ENCODE peak calls at places on chromosomes 12 and 14, in ten cellular contexts. Q, L, C, O, U, X, K, I, B and F are unnamed samples.

GRCh38 chr12:51246254-51246853 is 7.7 kb downstream of the DAZAP2 start:
- DNase-seq in O (no peak), I (no peak), Q (no peak), L (no peak), K (peak), X (no peak), C (no peak), U (no peak), B (no peak), F (no peak)

GRCh38 chr12:56900583-56900982 is 33.6 kb downstream of the SDR9C7 start:
- DNase-seq in O (no peak), X (no peak), C (no peak), B (no peak), I (no peak), K (no peak), L (no peak), Q (peak), U (no peak), F (no peak)

GRCh38 chr14:58131386-58131785 is 20.6 kb downstream of the ARMH4 start:
- DNase-seq in I (no peak), L (no peak), O (peak), U (no peak), K (peak), C (no peak), X (no peak), Q (no peak), B (no peak), F (no peak)

GRCh38 chr12:106747973-106748436 is 26.5 kb upstream of the RIC8B start:
- DNase-seq in X (peak), K (no peak), I (no peak), C (no peak), L (no peak), Q (no peak), O (no peak), B (peak), U (no peak), F (no peak)

GRCh38 chr12:95385646-95386045 is 88.3 kb upstream of the METAP2 start:
- DNase-seq in L (no peak), I (no peak), X (no peak), Q (no peak), K (no peak), C (no peak), B (no peak), O (no peak), U (no peak), F (no peak)

GRCh38 chr12:117857632-117858274 is 111.0 kb downstream of the KSR2 start:
- DNase-seq in K (peak), B (peak), U (peak), O (peak), Q (peak), L (peak), I (peak), X (peak), C (no peak), F (peak)

GRCh38 chr12:100827901-100828520 is 33.4 kb downstream of the ANO4 start:
- DNase-seq in O (peak), Q (peak), C (no peak), X (no peak), L (peak), I (no peak), B (no peak), U (peak), K (peak), F (no peak)

GRCh38 chr12:62291888-62292760 is 31.9 kb downstream of the USP15 start:
- DNase-seq in L (no peak), X (no peak), U (no peak), Q (no peak), K (no peak), I (no peak), C (no peak), B (peak), O (no peak), F (no peak)

GRCh38 chr12:50271724-50272247 is 11.5 kb downstream of the LIMA1 start:
- DNase-seq in B (no peak), U (no peak), L (no peak), K (no peak), Q (no peak), I (no peak), X (no peak), O (no peak), C (no peak), F (no peak)

GRCh38 chr12:102781117-102781516 is 135.9 kb downstream of the PAH start:
- DNase-seq in L (no peak), U (no peak), C (no peak), O (no peak), X (no peak), B (no peak), Q (no peak), K (no peak), I (no peak), F (no peak)

GRCh38 chr14:36405589-36406274 is 85.3 kb upstream of the MBIP start:
- DNase-seq in I (no peak), U (no peak), O (no peak), L (no peak), K (no peak), Q (no peak), X (no peak), B (no peak), C (no peak), F (no peak)

GRCh38 chr12:106345739-106346138 is 11.8 kb upstream of the POLR3B start:
- DNase-seq in C (no peak), I (no peak), O (peak), X (no peak), K (peak), Q (peak), L (peak), U (peak), B (no peak), F (no peak)

GRCh38 chr12:13268606-13269005 is 72.1 kb downstream of the EMP1 start:
- DNase-seq in B (no peak), U (no peak), L (no peak), C (no peak), K (no peak), Q (no peak), X (no peak), O (no peak), I (no peak), F (no peak)

GRCh38 chr12:75815756-75816155 is 215.8 kb downstream of the PHLDA1 start:
- DNase-seq in I (no peak), X (no peak), C (no peak), B (no peak), K (no peak), U (no peak), O (no peak), L (no peak), Q (no peak), F (no peak)

GRCh38 chr14:51650721-51651387 is 856 bp upstream of the FRMD6 start:
- DNase-seq in B (no peak), K (no peak), X (no peak), Q (no peak), L (peak), I (no peak), O (peak), C (peak), U (peak), F (no peak)

GRCh38 chr14:59265808-59266207 is 77.3 kb downstream of the DAAM1 start:
- DNase-seq in C (no peak), X (no peak), U (no peak), Q (no peak), K (no peak), L (no peak), B (no peak), I (no peak), O (no peak), F (no peak)

GRCh38 chr14:85453401-85453800 is 76.5 kb upstream of the FLRT2 start:
- DNase-seq in L (no peak), C (no peak), U (no peak), B (no peak), Q (no peak), I (no peak), X (no peak), O (no peak), K (no peak), F (no peak)

GRCh38 chr12:47741340-47741703 is 16.0 kb upstream of the ENDOU start:
- DNase-seq in I (peak), B (peak), Q (no peak), U (no peak), L (no peak), O (no peak), C (peak), X (peak), K (peak), F (no peak)

GRCh38 chr14:67668559-67668958 is 5.9 kb downstream of the VTI1B start:
- DNase-seq in Q (no peak), L (no peak), O (no peak), U (no peak), B (no peak), X (no peak), I (no peak), K (no peak), C (no peak), F (peak)

GRCh38 chr12:24562761-24563392 is 386.0 kb downstream of the BCAT1 start:
- DNase-seq in I (no peak), K (peak), L (peak), Q (peak), C (peak), B (no peak), U (peak), O (peak), X (no peak), F (no peak)

GRCh38 chr12:94777936-94778335 is 127.6 kb upstream of the TMCC3 start:
- DNase-seq in B (no peak), X (no peak), K (no peak), O (no peak), U (no peak), L (no peak), C (no peak), I (no peak), Q (no peak), F (no peak)

GRCh38 chr12:62724285-62724684 is 210.7 kb downstream of the PPM1H start:
- DNase-seq in Q (no peak), B (no peak), I (no peak), C (no peak), U (no peak), K (no peak), L (no peak), O (no peak), X (no peak), F (no peak)

GRCh38 chr14:105021656-105022275 is 883 bp upstream of the CDCA4 start:
- DNase-seq in O (peak), L (peak), U (peak), B (no peak), C (no peak), X (no peak), I (peak), K (peak), Q (peak), F (no peak)

GRCh38 chr12:69388371-69388770 is 28.8 kb downstream of the YEATS4 start:
- DNase-seq in Q (peak), L (no peak), I (no peak), O (no peak), K (peak), X (no peak), C (no peak), U (no peak), B (no peak), F (no peak)

GRCh38 chr14:97444248-97444647 is 647.1 kb downstream of the VRK1 start:
- DNase-seq in X (no peak), C (no peak), O (no peak), K (no peak), I (no peak), U (no peak), L (no peak), B (no peak), Q (no peak), F (no peak)

GRCh38 chr12:6840428-6841138 is at the start of gene GNB3:
- DNase-seq in O (no peak), C (no peak), X (no peak), I (no peak), L (no peak), K (no peak), B (no peak), U (no peak), Q (no peak), F (no peak)

GRCh38 chr14:69287096-69287991 is 27.4 kb downstream of the GALNT16 start:
- DNase-seq in I (no peak), L (no peak), U (peak), C (no peak), B (no peak), Q (no peak), X (no peak), K (no peak), O (peak), F (no peak)